ENCODE peak calls at places on chromosomes 16 and 17, in seven cellular contexts. H is stimulated activated CD8-positive, alpha-beta memory T cell treated with anti-CD3 and anti-CD28 coated beads, Interleukin-15, amount 100 ng/mL, for 24 hours; P is cardiac fibroblast; T is left kidney; N is aorta; X is HT1080; O is AG20443. A is an unnamed sample.

GRCh38 chr16:58500329-58501241 is 642 bp downstream of the NDRG4 start:
- DNase-seq in H (no peak), P (no peak), T (peak), N (no peak), X (no peak), O (no peak), A (no peak)

GRCh38 chr17:81383504-81384421 is 11.5 kb upstream of the BAHCC1 start:
- DNase-seq in H (no peak), P (no peak), T (no peak), N (peak), X (no peak), O (no peak), A (no peak)

GRCh38 chr17:80228477-80228876 is 8.2 kb downstream of the SLC26A11 start:
- DNase-seq in H (no peak), P (no peak), T (no peak), N (no peak), X (no peak), O (no peak), A (no peak)

GRCh38 chr17:40475234-40476210 is 25.9 kb downstream of the TNS4 start:
- DNase-seq in H (no peak), P (no peak), T (no peak), N (no peak), X (no peak), O (no peak), A (no peak)

GRCh38 chr17:39210093-39210434 is 10.0 kb downstream of the RPL19 start:
- DNase-seq in H (no peak), P (no peak), T (no peak), N (no peak), X (no peak), O (no peak), A (no peak)

GRCh38 chr16:30399435-30400186 is 4.4 kb downstream of the ZNF48 start:
- DNase-seq in H (no peak), P (no peak), T (no peak), N (no peak), X (no peak), O (no peak), A (no peak)

GRCh38 chr17:73643012-73643845 is 1.0 kb downstream of the SDK2 start:
- DNase-seq in H (no peak), P (no peak), T (peak), N (no peak), X (no peak), O (peak), A (no peak)

GRCh38 chr17:43220511-43221125 is 7.8 kb downstream of the CCDC200 start:
- DNase-seq in H (no peak), P (no peak), T (no peak), N (no peak), X (no peak), O (no peak), A (no peak)

GRCh38 chr17:19464033-19465026 is 53.3 kb downstream of the RNF112 start:
- DNase-seq in H (no peak), P (no peak), T (no peak), N (peak), X (no peak), O (peak), A (no peak)

GRCh38 chr16:22008215-22009142 is 568 bp downstream of the MOSMO start:
- DNase-seq in H (no peak), P (no peak), T (peak), N (no peak), X (no peak), O (peak), A (no peak)

GRCh38 chr17:64097196-64097936 is 32.6 kb downstream of the ERN1 start:
- DNase-seq in H (no peak), P (peak), T (no peak), N (no peak), X (no peak), O (peak), A (peak)

GRCh38 chr16:46899443-46900143 is 15.4 kb downstream of the GPT2 start:
- DNase-seq in H (no peak), P (peak), T (no peak), N (no peak), X (peak), O (no peak), A (no peak)

GRCh38 chr16:1778200-1779179 is 3.9 kb downstream of the SPSB3 start:
- DNase-seq in H (no peak), P (no peak), T (no peak), N (peak), X (no peak), O (no peak), A (peak)

GRCh38 chr17:69779378-69780214 is 295.4 kb upstream of the KCNJ16 start:
- DNase-seq in H (no peak), P (peak), T (no peak), N (no peak), X (no peak), O (no peak), A (peak)

GRCh38 chr16:50213939-50214519 is 52.3 kb upstream of the ADCY7 start:
- DNase-seq in H (no peak), P (peak), T (peak), N (no peak), X (peak), O (peak), A (peak)

GRCh38 chr16:11429823-11430222 is 84.6 kb downstream of the RMI2 start:
- DNase-seq in H (no peak), P (no peak), T (no peak), N (no peak), X (no peak), O (no peak), A (no peak)

GRCh38 chr16:46972429-46972970 is 974 bp downstream of the DNAJA2 start:
- DNase-seq in H (no peak), P (peak), T (peak), N (no peak), X (peak), O (peak), A (peak)

GRCh38 chr16:60641067-60641466 is 1395.2 kb downstream of the CDH8 start:
- DNase-seq in H (no peak), P (no peak), T (no peak), N (no peak), X (no peak), O (no peak), A (no peak)

GRCh38 chr16:58614212-58614611 is 15.4 kb downstream of the CNOT1 start:
- DNase-seq in H (no peak), P (peak), T (no peak), N (no peak), X (no peak), O (no peak), A (peak)

GRCh38 chr17:7021993-7022778 is 664 bp upstream of the BCL6B start:
- DNase-seq in H (peak), P (peak), T (peak), N (peak), X (peak), O (peak), A (peak)

GRCh38 chr17:67500261-67500660 is 123.2 kb downstream of the PITPNC1 start:
- DNase-seq in H (no peak), P (peak), T (no peak), N (no peak), X (no peak), O (peak), A (peak)

GRCh38 chr17:59167571-59168001 is 12.0 kb downstream of the PRR11 start:
- DNase-seq in H (no peak), P (peak), T (no peak), N (no peak), X (peak), O (no peak), A (no peak)

GRCh38 chr16:49664221-49665215 is 191.4 kb downstream of the ZNF423 start:
- DNase-seq in H (no peak), P (no peak), T (peak), N (peak), X (no peak), O (peak), A (no peak)

GRCh38 chr16:9364721-9365693 is 273.6 kb downstream of the HAPSTR1 start:
- DNase-seq in H (no peak), P (no peak), T (no peak), N (peak), X (no peak), O (no peak), A (no peak)

GRCh38 chr16:56871172-56871593 is 6.2 kb downstream of the SLC12A3 start:
- DNase-seq in H (no peak), P (peak), T (peak), N (peak), X (peak), O (peak), A (peak)

GRCh38 chr17:7363311-7363710 is 8.4 kb downstream of the TMEM95 start:
- DNase-seq in H (no peak), P (peak), T (no peak), N (no peak), X (peak), O (no peak), A (no peak)

GRCh38 chr17:11296994-11297393 is 56.0 kb downstream of the SHISA6 start:
- DNase-seq in H (no peak), P (no peak), T (peak), N (no peak), X (no peak), O (no peak), A (peak)

GRCh38 chr16:2236362-2237075 is at the start of gene DNASE1L2:
- DNase-seq in H (no peak), P (no peak), T (peak), N (peak), X (no peak), O (peak), A (peak)

GRCh38 chr16:19645557-19645981 is 72.5 kb downstream of the KNOP1 start:
- DNase-seq in H (no peak), P (peak), T (no peak), N (no peak), X (no peak), O (no peak), A (peak)

GRCh38 chr17:54901230-54901847 is 687 bp downstream of the TOM1L1 start:
- DNase-seq in H (no peak), P (peak), T (no peak), N (no peak), X (peak), O (peak), A (no peak)

GRCh38 chr16:3020604-3021448 is 658 bp downstream of the TNFRSF12A start:
- DNase-seq in H (no peak), P (peak), T (peak), N (peak), X (peak), O (peak), A (peak)

GRCh38 chr16:50744911-50745310 is 3.0 kb downstream of the CYLD start:
- DNase-seq in H (no peak), P (no peak), T (no peak), N (no peak), X (peak), O (no peak), A (peak)

GRCh38 chr16:55508941-55509920 is at the start of gene LPCAT2:
- DNase-seq in H (peak), P (peak), T (peak), N (peak), X (peak), O (peak), A (peak)

A was measured in choroid plexus epithelial cell.